ENCODE peak calls at places on chromosome 5, in eight cellular contexts. One of them, this sample, is unnamed.

GRCh38 chr5:169670769-169671525 is 33.9 kb downstream of the DOCK2 start:
- DNase-seq in ACHN: no peak
- DNase-seq in AG04449: no peak
- DNase-seq in naive thymus-derived CD4-positive, alpha-beta T cell: no peak
- DNase-seq in C1 segment of cervical spinal cord: no peak
- DNase-seq in HFFc6: no peak
- DNase-seq in EL: no peak
- DNase-seq in cardiac muscle cell: no peak
- DNase-seq in this sample: no peak

GRCh38 chr5:74942622-74943286 is 76.6 kb upstream of the FAM169A start:
- DNase-seq in ACHN: no peak
- DNase-seq in AG04449: no peak
- DNase-seq in naive thymus-derived CD4-positive, alpha-beta T cell: no peak
- DNase-seq in C1 segment of cervical spinal cord: no peak
- DNase-seq in HFFc6: no peak
- DNase-seq in EL: no peak
- DNase-seq in cardiac muscle cell: no peak
- DNase-seq in this sample: no peak

GRCh38 chr5:171984748-171985419 is 21.6 kb downstream of the FBXW11 start:
- DNase-seq in ACHN: no peak
- DNase-seq in AG04449: peak
- DNase-seq in naive thymus-derived CD4-positive, alpha-beta T cell: no peak
- DNase-seq in C1 segment of cervical spinal cord: no peak
- DNase-seq in HFFc6: peak
- DNase-seq in EL: peak
- DNase-seq in cardiac muscle cell: no peak
- DNase-seq in this sample: no peak

GRCh38 chr5:9104576-9105339 is 441.1 kb downstream of the SEMA5A start:
- DNase-seq in ACHN: no peak
- DNase-seq in AG04449: no peak
- DNase-seq in naive thymus-derived CD4-positive, alpha-beta T cell: no peak
- DNase-seq in C1 segment of cervical spinal cord: no peak
- DNase-seq in HFFc6: no peak
- DNase-seq in EL: peak
- DNase-seq in cardiac muscle cell: no peak
- DNase-seq in this sample: no peak

GRCh38 chr5:129172561-129172960 is 78.0 kb downstream of the ISOC1 start:
- DNase-seq in ACHN: peak
- DNase-seq in AG04449: no peak
- DNase-seq in naive thymus-derived CD4-positive, alpha-beta T cell: no peak
- DNase-seq in C1 segment of cervical spinal cord: no peak
- DNase-seq in HFFc6: no peak
- DNase-seq in EL: no peak
- DNase-seq in cardiac muscle cell: peak
- DNase-seq in this sample: peak

GRCh38 chr5:24225051-24225450 is 419.7 kb downstream of the CDH10 start:
- DNase-seq in ACHN: no peak
- DNase-seq in AG04449: no peak
- DNase-seq in naive thymus-derived CD4-positive, alpha-beta T cell: no peak
- DNase-seq in C1 segment of cervical spinal cord: no peak
- DNase-seq in HFFc6: no peak
- DNase-seq in EL: no peak
- DNase-seq in cardiac muscle cell: no peak
- DNase-seq in this sample: no peak

GRCh38 chr5:133112026-133112660 is 60.3 kb downstream of the HSPA4 start:
- DNase-seq in ACHN: no peak
- DNase-seq in AG04449: no peak
- DNase-seq in naive thymus-derived CD4-positive, alpha-beta T cell: no peak
- DNase-seq in C1 segment of cervical spinal cord: no peak
- DNase-seq in HFFc6: no peak
- DNase-seq in EL: no peak
- DNase-seq in cardiac muscle cell: no peak
- DNase-seq in this sample: no peak

GRCh38 chr5:172370648-172371248 is 83.6 kb downstream of the SH3PXD2B start:
- DNase-seq in ACHN: peak
- DNase-seq in AG04449: no peak
- DNase-seq in naive thymus-derived CD4-positive, alpha-beta T cell: no peak
- DNase-seq in C1 segment of cervical spinal cord: no peak
- DNase-seq in HFFc6: peak
- DNase-seq in EL: peak
- DNase-seq in cardiac muscle cell: no peak
- DNase-seq in this sample: peak

GRCh38 chr5:137501846-137502406 is 2.8 kb upstream of the SPOCK1 start:
- DNase-seq in ACHN: no peak
- DNase-seq in AG04449: no peak
- DNase-seq in naive thymus-derived CD4-positive, alpha-beta T cell: no peak
- DNase-seq in C1 segment of cervical spinal cord: no peak
- DNase-seq in HFFc6: no peak
- DNase-seq in EL: no peak
- DNase-seq in cardiac muscle cell: no peak
- DNase-seq in this sample: no peak

GRCh38 chr5:128252794-128253193 is 169.2 kb downstream of the SLC12A2 start:
- DNase-seq in ACHN: no peak
- DNase-seq in AG04449: no peak
- DNase-seq in naive thymus-derived CD4-positive, alpha-beta T cell: no peak
- DNase-seq in C1 segment of cervical spinal cord: no peak
- DNase-seq in HFFc6: peak
- DNase-seq in EL: peak
- DNase-seq in cardiac muscle cell: no peak
- DNase-seq in this sample: no peak

GRCh38 chr5:1724822-1725602 is 74.6 kb downstream of the MRPL36 start:
- DNase-seq in ACHN: no peak
- DNase-seq in AG04449: no peak
- DNase-seq in naive thymus-derived CD4-positive, alpha-beta T cell: no peak
- DNase-seq in C1 segment of cervical spinal cord: no peak
- DNase-seq in HFFc6: no peak
- DNase-seq in EL: no peak
- DNase-seq in cardiac muscle cell: no peak
- DNase-seq in this sample: no peak

GRCh38 chr5:72474117-72474915 is 32.9 kb downstream of the ZNF366 start:
- DNase-seq in ACHN: no peak
- DNase-seq in AG04449: no peak
- DNase-seq in naive thymus-derived CD4-positive, alpha-beta T cell: no peak
- DNase-seq in C1 segment of cervical spinal cord: no peak
- DNase-seq in HFFc6: no peak
- DNase-seq in EL: no peak
- DNase-seq in cardiac muscle cell: no peak
- DNase-seq in this sample: no peak

GRCh38 chr5:10439692-10440091 is 2.0 kb upstream of the ROPN1L start:
- DNase-seq in ACHN: no peak
- DNase-seq in AG04449: no peak
- DNase-seq in naive thymus-derived CD4-positive, alpha-beta T cell: no peak
- DNase-seq in C1 segment of cervical spinal cord: no peak
- DNase-seq in HFFc6: no peak
- DNase-seq in EL: no peak
- DNase-seq in cardiac muscle cell: no peak
- DNase-seq in this sample: no peak

GRCh38 chr5:97591781-97592180 is 408.7 kb upstream of the RIOK2 start:
- DNase-seq in ACHN: no peak
- DNase-seq in AG04449: no peak
- DNase-seq in naive thymus-derived CD4-positive, alpha-beta T cell: no peak
- DNase-seq in C1 segment of cervical spinal cord: no peak
- DNase-seq in HFFc6: no peak
- DNase-seq in EL: no peak
- DNase-seq in cardiac muscle cell: no peak
- DNase-seq in this sample: no peak

GRCh38 chr5:124599048-124599973 is 147.1 kb downstream of the ZNF608 start:
- DNase-seq in ACHN: peak
- DNase-seq in AG04449: no peak
- DNase-seq in naive thymus-derived CD4-positive, alpha-beta T cell: no peak
- DNase-seq in C1 segment of cervical spinal cord: no peak
- DNase-seq in HFFc6: peak
- DNase-seq in EL: peak
- DNase-seq in cardiac muscle cell: peak
- DNase-seq in this sample: peak

GRCh38 chr5:969421-969839 is 39.2 kb upstream of the NKD2 start:
- DNase-seq in ACHN: no peak
- DNase-seq in AG04449: no peak
- DNase-seq in naive thymus-derived CD4-positive, alpha-beta T cell: no peak
- DNase-seq in C1 segment of cervical spinal cord: no peak
- DNase-seq in HFFc6: no peak
- DNase-seq in EL: no peak
- DNase-seq in cardiac muscle cell: no peak
- DNase-seq in this sample: peak

GRCh38 chr5:78720997-78721396 is 72.4 kb upstream of the LHFPL2 start:
- DNase-seq in ACHN: no peak
- DNase-seq in AG04449: no peak
- DNase-seq in naive thymus-derived CD4-positive, alpha-beta T cell: no peak
- DNase-seq in C1 segment of cervical spinal cord: no peak
- DNase-seq in HFFc6: no peak
- DNase-seq in EL: no peak
- DNase-seq in cardiac muscle cell: no peak
- DNase-seq in this sample: no peak

GRCh38 chr5:122858451-122858850 is 13.0 kb downstream of the SNX24 start:
- DNase-seq in ACHN: no peak
- DNase-seq in AG04449: no peak
- DNase-seq in naive thymus-derived CD4-positive, alpha-beta T cell: no peak
- DNase-seq in C1 segment of cervical spinal cord: no peak
- DNase-seq in HFFc6: no peak
- DNase-seq in EL: peak
- DNase-seq in cardiac muscle cell: no peak
- DNase-seq in this sample: no peak

GRCh38 chr5:93519737-93520136 is 61.3 kb downstream of the NR2F1-AS1 start:
- DNase-seq in ACHN: no peak
- DNase-seq in AG04449: no peak
- DNase-seq in naive thymus-derived CD4-positive, alpha-beta T cell: no peak
- DNase-seq in C1 segment of cervical spinal cord: no peak
- DNase-seq in HFFc6: no peak
- DNase-seq in EL: peak
- DNase-seq in cardiac muscle cell: no peak
- DNase-seq in this sample: no peak

GRCh38 chr5:10797246-10797645 is 36.2 kb upstream of the DAP start:
- DNase-seq in ACHN: no peak
- DNase-seq in AG04449: no peak
- DNase-seq in naive thymus-derived CD4-positive, alpha-beta T cell: no peak
- DNase-seq in C1 segment of cervical spinal cord: no peak
- DNase-seq in HFFc6: peak
- DNase-seq in EL: peak
- DNase-seq in cardiac muscle cell: no peak
- DNase-seq in this sample: no peak

GRCh38 chr5:113371788-113372196 is 63.0 kb downstream of the TSSK1B start:
- DNase-seq in ACHN: no peak
- DNase-seq in AG04449: no peak
- DNase-seq in naive thymus-derived CD4-positive, alpha-beta T cell: no peak
- DNase-seq in C1 segment of cervical spinal cord: no peak
- DNase-seq in HFFc6: no peak
- DNase-seq in EL: no peak
- DNase-seq in cardiac muscle cell: no peak
- DNase-seq in this sample: no peak

GRCh38 chr5:98825582-98826375 is 52.3 kb downstream of the RGMB start:
- DNase-seq in ACHN: no peak
- DNase-seq in AG04449: no peak
- DNase-seq in naive thymus-derived CD4-positive, alpha-beta T cell: no peak
- DNase-seq in C1 segment of cervical spinal cord: no peak
- DNase-seq in HFFc6: no peak
- DNase-seq in EL: no peak
- DNase-seq in cardiac muscle cell: no peak
- DNase-seq in this sample: no peak

GRCh38 chr5:555058-555623 is 30.9 kb upstream of the SLC9A3 start:
- DNase-seq in ACHN: no peak
- DNase-seq in AG04449: no peak
- DNase-seq in naive thymus-derived CD4-positive, alpha-beta T cell: no peak
- DNase-seq in C1 segment of cervical spinal cord: no peak
- DNase-seq in HFFc6: no peak
- DNase-seq in EL: no peak
- DNase-seq in cardiac muscle cell: no peak
- DNase-seq in this sample: no peak

GRCh38 chr5:74640450-74641013 is at the start of gene ENC1:
- DNase-seq in ACHN: peak
- DNase-seq in AG04449: no peak
- DNase-seq in naive thymus-derived CD4-positive, alpha-beta T cell: peak
- DNase-seq in C1 segment of cervical spinal cord: peak
- DNase-seq in HFFc6: peak
- DNase-seq in EL: peak
- DNase-seq in cardiac muscle cell: peak
- DNase-seq in this sample: peak

GRCh38 chr5:32222723-32223470 is 48.8 kb upstream of the GOLPH3 start:
- DNase-seq in ACHN: no peak
- DNase-seq in AG04449: no peak
- DNase-seq in naive thymus-derived CD4-positive, alpha-beta T cell: no peak
- DNase-seq in C1 segment of cervical spinal cord: no peak
- DNase-seq in HFFc6: no peak
- DNase-seq in EL: peak
- DNase-seq in cardiac muscle cell: no peak
- DNase-seq in this sample: no peak

GRCh38 chr5:136020001-136020382 is 8.8 kb upstream of the TGFBI start:
- DNase-seq in ACHN: no peak
- DNase-seq in AG04449: no peak
- DNase-seq in naive thymus-derived CD4-positive, alpha-beta T cell: no peak
- DNase-seq in C1 segment of cervical spinal cord: no peak
- DNase-seq in HFFc6: no peak
- DNase-seq in EL: no peak
- DNase-seq in cardiac muscle cell: no peak
- DNase-seq in this sample: no peak

GRCh38 chr5:61313960-61314681 is 17.9 kb upstream of the ZSWIM6 start:
- DNase-seq in ACHN: peak
- DNase-seq in AG04449: peak
- DNase-seq in naive thymus-derived CD4-positive, alpha-beta T cell: no peak
- DNase-seq in C1 segment of cervical spinal cord: no peak
- DNase-seq in HFFc6: peak
- DNase-seq in EL: peak
- DNase-seq in cardiac muscle cell: no peak
- DNase-seq in this sample: peak

GRCh38 chr5:53239301-53239990 is 129.9 kb upstream of the MOCS2 start:
- DNase-seq in ACHN: no peak
- DNase-seq in AG04449: no peak
- DNase-seq in naive thymus-derived CD4-positive, alpha-beta T cell: no peak
- DNase-seq in C1 segment of cervical spinal cord: no peak
- DNase-seq in HFFc6: no peak
- DNase-seq in EL: no peak
- DNase-seq in cardiac muscle cell: no peak
- DNase-seq in this sample: no peak

GRCh38 chr5:142590451-142591240 is 95.2 kb downstream of the FGF1 start:
- DNase-seq in ACHN: no peak
- DNase-seq in AG04449: no peak
- DNase-seq in naive thymus-derived CD4-positive, alpha-beta T cell: no peak
- DNase-seq in C1 segment of cervical spinal cord: no peak
- DNase-seq in HFFc6: no peak
- DNase-seq in EL: peak
- DNase-seq in cardiac muscle cell: no peak
- DNase-seq in this sample: peak

This sample was measured in hepatocyte.